ENCODE peak calls at places on chromosomes 4 and X, in seven cellular contexts. One of them, this sample, is unnamed.

GRCh38 chr4:185914583-185915199 is 102.7 kb upstream of the SORBS2 start:
- DNase-seq in left lung: no peak
- DNase-seq in mucosa of descending colon: no peak
- DNase-seq in type B pancreatic cell: no peak
- DNase-seq in neural crest cell: no peak
- DNase-seq in adrenal gland: no peak
- DNase-seq in psoas muscle: no peak
- DNase-seq in this sample: no peak

GRCh38 chrX:79268788-79269187 is 98.3 kb downstream of the ITM2A start:
- DNase-seq in left lung: no peak
- DNase-seq in mucosa of descending colon: no peak
- DNase-seq in type B pancreatic cell: no peak
- DNase-seq in neural crest cell: no peak
- DNase-seq in adrenal gland: no peak
- DNase-seq in psoas muscle: no peak
- DNase-seq in this sample: no peak

GRCh38 chrX:139077303-139078131 is 366.0 kb upstream of the FGF13 start:
- DNase-seq in left lung: no peak
- DNase-seq in mucosa of descending colon: no peak
- DNase-seq in type B pancreatic cell: no peak
- DNase-seq in neural crest cell: no peak
- DNase-seq in adrenal gland: no peak
- DNase-seq in psoas muscle: no peak
- DNase-seq in this sample: no peak

GRCh38 chrX:75067931-75068330 is 88.2 kb downstream of the ABCB7 start:
- DNase-seq in left lung: no peak
- DNase-seq in mucosa of descending colon: no peak
- DNase-seq in type B pancreatic cell: no peak
- DNase-seq in neural crest cell: no peak
- DNase-seq in adrenal gland: no peak
- DNase-seq in psoas muscle: no peak
- DNase-seq in this sample: no peak

GRCh38 chr4:101806914-101807313 is 16.4 kb downstream of the BANK1 start:
- DNase-seq in left lung: no peak
- DNase-seq in mucosa of descending colon: no peak
- DNase-seq in type B pancreatic cell: no peak
- DNase-seq in neural crest cell: no peak
- DNase-seq in adrenal gland: no peak
- DNase-seq in psoas muscle: no peak
- DNase-seq in this sample: peak

GRCh38 chrX:39337461-39337860 is 536.2 kb downstream of the MID1IP1 start:
- DNase-seq in left lung: no peak
- DNase-seq in mucosa of descending colon: no peak
- DNase-seq in type B pancreatic cell: no peak
- DNase-seq in neural crest cell: no peak
- DNase-seq in adrenal gland: no peak
- DNase-seq in psoas muscle: no peak
- DNase-seq in this sample: no peak

GRCh38 chr4:80005863-80006262 is 67.2 kb downstream of the ANTXR2 start:
- DNase-seq in left lung: no peak
- DNase-seq in mucosa of descending colon: no peak
- DNase-seq in type B pancreatic cell: no peak
- DNase-seq in neural crest cell: no peak
- DNase-seq in adrenal gland: no peak
- DNase-seq in psoas muscle: no peak
- DNase-seq in this sample: no peak

GRCh38 chr4:173556398-173557131 is 26.5 kb upstream of the HAND2 start:
- DNase-seq in left lung: no peak
- DNase-seq in mucosa of descending colon: no peak
- DNase-seq in type B pancreatic cell: no peak
- DNase-seq in neural crest cell: no peak
- DNase-seq in adrenal gland: peak
- DNase-seq in psoas muscle: no peak
- DNase-seq in this sample: no peak

GRCh38 chr4:82525287-82525898 is 36.4 kb downstream of the TMEM150C start:
- DNase-seq in left lung: no peak
- DNase-seq in mucosa of descending colon: no peak
- DNase-seq in type B pancreatic cell: no peak
- DNase-seq in neural crest cell: no peak
- DNase-seq in adrenal gland: no peak
- DNase-seq in psoas muscle: no peak
- DNase-seq in this sample: no peak

GRCh38 chr4:19473569-19473968 is 778.1 kb upstream of the SLIT2 start:
- DNase-seq in left lung: no peak
- DNase-seq in mucosa of descending colon: no peak
- DNase-seq in type B pancreatic cell: no peak
- DNase-seq in neural crest cell: no peak
- DNase-seq in adrenal gland: no peak
- DNase-seq in psoas muscle: no peak
- DNase-seq in this sample: no peak

GRCh38 chr4:13476152-13476551 is 8.0 kb downstream of the RAB28 start:
- DNase-seq in left lung: no peak
- DNase-seq in mucosa of descending colon: no peak
- DNase-seq in type B pancreatic cell: no peak
- DNase-seq in neural crest cell: no peak
- DNase-seq in adrenal gland: no peak
- DNase-seq in psoas muscle: no peak
- DNase-seq in this sample: no peak

GRCh38 chrX:2451456-2452316 is 49.1 kb downstream of the DHRSX start:
- DNase-seq in left lung: no peak
- DNase-seq in mucosa of descending colon: no peak
- DNase-seq in type B pancreatic cell: no peak
- DNase-seq in neural crest cell: no peak
- DNase-seq in adrenal gland: no peak
- DNase-seq in psoas muscle: no peak
- DNase-seq in this sample: no peak

GRCh38 chr4:173189117-173189693 is 20.6 kb downstream of the GALNT7 start:
- DNase-seq in left lung: no peak
- DNase-seq in mucosa of descending colon: no peak
- DNase-seq in type B pancreatic cell: no peak
- DNase-seq in neural crest cell: no peak
- DNase-seq in adrenal gland: no peak
- DNase-seq in psoas muscle: no peak
- DNase-seq in this sample: no peak

GRCh38 chr4:84877051-84877833 is 89.2 kb downstream of the WDFY3 start:
- DNase-seq in left lung: no peak
- DNase-seq in mucosa of descending colon: no peak
- DNase-seq in type B pancreatic cell: no peak
- DNase-seq in neural crest cell: no peak
- DNase-seq in adrenal gland: no peak
- DNase-seq in psoas muscle: no peak
- DNase-seq in this sample: no peak

GRCh38 chr4:117965608-117966007 is 68.7 kb upstream of the NDST3 start:
- DNase-seq in left lung: no peak
- DNase-seq in mucosa of descending colon: no peak
- DNase-seq in type B pancreatic cell: no peak
- DNase-seq in neural crest cell: no peak
- DNase-seq in adrenal gland: no peak
- DNase-seq in psoas muscle: no peak
- DNase-seq in this sample: no peak

GRCh38 chr4:64584981-64585557 is 175.8 kb upstream of the TECRL start:
- DNase-seq in left lung: no peak
- DNase-seq in mucosa of descending colon: no peak
- DNase-seq in type B pancreatic cell: no peak
- DNase-seq in neural crest cell: no peak
- DNase-seq in adrenal gland: no peak
- DNase-seq in psoas muscle: no peak
- DNase-seq in this sample: peak

GRCh38 chr4:118904935-118905334 is 16.3 kb downstream of the SYNPO2 start:
- DNase-seq in left lung: no peak
- DNase-seq in mucosa of descending colon: no peak
- DNase-seq in type B pancreatic cell: no peak
- DNase-seq in neural crest cell: no peak
- DNase-seq in adrenal gland: peak
- DNase-seq in psoas muscle: no peak
- DNase-seq in this sample: no peak

GRCh38 chr4:71322425-71322824 is 16.4 kb upstream of the SLC4A4 start:
- DNase-seq in left lung: no peak
- DNase-seq in mucosa of descending colon: no peak
- DNase-seq in type B pancreatic cell: no peak
- DNase-seq in neural crest cell: no peak
- DNase-seq in adrenal gland: no peak
- DNase-seq in psoas muscle: no peak
- DNase-seq in this sample: no peak

GRCh38 chr4:48985976-48986653 is at the start of gene CWH43:
- DNase-seq in left lung: peak
- DNase-seq in mucosa of descending colon: peak
- DNase-seq in type B pancreatic cell: no peak
- DNase-seq in neural crest cell: no peak
- DNase-seq in adrenal gland: no peak
- DNase-seq in psoas muscle: no peak
- DNase-seq in this sample: no peak

GRCh38 chr4:2261110-2261852 is 628 bp downstream of the MXD4 start:
- DNase-seq in left lung: peak
- DNase-seq in mucosa of descending colon: peak
- DNase-seq in type B pancreatic cell: no peak
- DNase-seq in neural crest cell: peak
- DNase-seq in adrenal gland: peak
- DNase-seq in psoas muscle: peak
- DNase-seq in this sample: peak

GRCh38 chr4:2932951-2933565 is 30.1 kb downstream of the NOP14 start:
- DNase-seq in left lung: no peak
- DNase-seq in mucosa of descending colon: no peak
- DNase-seq in type B pancreatic cell: no peak
- DNase-seq in neural crest cell: no peak
- DNase-seq in adrenal gland: peak
- DNase-seq in psoas muscle: peak
- DNase-seq in this sample: no peak

GRCh38 chr4:111650553-111651183 is 494.6 kb upstream of the FAM241A start:
- DNase-seq in left lung: no peak
- DNase-seq in mucosa of descending colon: no peak
- DNase-seq in type B pancreatic cell: no peak
- DNase-seq in neural crest cell: no peak
- DNase-seq in adrenal gland: no peak
- DNase-seq in psoas muscle: no peak
- DNase-seq in this sample: no peak

GRCh38 chr4:111650146-111650545 is 495.1 kb upstream of the FAM241A start:
- DNase-seq in left lung: no peak
- DNase-seq in mucosa of descending colon: no peak
- DNase-seq in type B pancreatic cell: no peak
- DNase-seq in neural crest cell: no peak
- DNase-seq in adrenal gland: no peak
- DNase-seq in psoas muscle: no peak
- DNase-seq in this sample: no peak

GRCh38 chr4:111648056-111648455 is 497.2 kb upstream of the FAM241A start:
- DNase-seq in left lung: no peak
- DNase-seq in mucosa of descending colon: no peak
- DNase-seq in type B pancreatic cell: no peak
- DNase-seq in neural crest cell: no peak
- DNase-seq in adrenal gland: no peak
- DNase-seq in psoas muscle: no peak
- DNase-seq in this sample: no peak

GRCh38 chr4:111652206-111652605 is 493.0 kb upstream of the FAM241A start:
- DNase-seq in left lung: no peak
- DNase-seq in mucosa of descending colon: no peak
- DNase-seq in type B pancreatic cell: no peak
- DNase-seq in neural crest cell: no peak
- DNase-seq in adrenal gland: no peak
- DNase-seq in psoas muscle: no peak
- DNase-seq in this sample: no peak

DNA sequence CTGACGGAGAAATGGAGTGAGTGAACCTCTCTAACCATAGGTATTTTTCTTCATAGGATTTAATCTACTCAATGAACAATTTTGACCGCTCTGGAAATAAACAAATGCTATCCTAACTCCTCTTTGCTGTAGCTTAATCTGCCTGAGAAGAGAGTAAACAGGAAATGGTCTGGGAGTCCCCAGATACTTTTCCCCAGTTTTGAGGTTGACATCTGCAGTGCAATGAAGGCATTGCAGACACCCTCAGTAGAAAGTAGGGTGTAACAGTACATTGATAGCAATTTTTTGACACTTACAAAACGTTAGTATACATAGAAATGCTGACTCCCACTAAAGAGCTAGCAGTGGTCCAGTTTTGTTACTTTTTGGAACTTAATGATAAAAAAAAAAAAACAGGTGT is 495.9 kb upstream of the FAM241A start:
- DNase-seq in left lung: no peak
- DNase-seq in mucosa of descending colon: no peak
- DNase-seq in type B pancreatic cell: no peak
- DNase-seq in neural crest cell: no peak
- DNase-seq in adrenal gland: no peak
- DNase-seq in psoas muscle: no peak
- DNase-seq in this sample: no peak
- TF ChIP-seq CTCF in left lung: no peak
- TF ChIP-seq CTCF in mucosa of descending colon: no peak
- TF ChIP-seq CTCF in type B pancreatic cell: no peak
- TF ChIP-seq CTCF in neural crest cell: no peak
- TF ChIP-seq CTCF in adrenal gland: no peak
- TF ChIP-seq CTCF in psoas muscle: no peak
- TF ChIP-seq CTCF in this sample: no peak

GRCh38 chr4:126956192-126956897 is 676.4 kb upstream of the INTU start:
- DNase-seq in left lung: peak
- DNase-seq in mucosa of descending colon: no peak
- DNase-seq in type B pancreatic cell: no peak
- DNase-seq in neural crest cell: no peak
- DNase-seq in adrenal gland: no peak
- DNase-seq in psoas muscle: no peak
- DNase-seq in this sample: no peak

GRCh38 chr4:126960760-126961159 is 672.0 kb upstream of the INTU start:
- DNase-seq in left lung: no peak
- DNase-seq in mucosa of descending colon: no peak
- DNase-seq in type B pancreatic cell: no peak
- DNase-seq in neural crest cell: no peak
- DNase-seq in adrenal gland: no peak
- DNase-seq in psoas muscle: no peak
- DNase-seq in this sample: no peak

GRCh38 chr4:126958482-126958881 is 674.3 kb upstream of the INTU start:
- DNase-seq in left lung: no peak
- DNase-seq in mucosa of descending colon: no peak
- DNase-seq in type B pancreatic cell: no peak
- DNase-seq in neural crest cell: no peak
- DNase-seq in adrenal gland: no peak
- DNase-seq in psoas muscle: no peak
- DNase-seq in this sample: no peak

GRCh38 chr4:126955292-126956191 is 677.2 kb upstream of the INTU start:
- DNase-seq in left lung: peak
- DNase-seq in mucosa of descending colon: no peak
- DNase-seq in type B pancreatic cell: no peak
- DNase-seq in neural crest cell: no peak
- DNase-seq in adrenal gland: no peak
- DNase-seq in psoas muscle: peak
- DNase-seq in this sample: peak

GRCh38 chr4:126957555-126958440 is 675.0 kb upstream of the INTU start:
- DNase-seq in left lung: no peak
- DNase-seq in mucosa of descending colon: no peak
- DNase-seq in type B pancreatic cell: no peak
- DNase-seq in neural crest cell: no peak
- DNase-seq in adrenal gland: no peak
- DNase-seq in psoas muscle: no peak
- DNase-seq in this sample: no peak
- TF ChIP-seq CTCF in left lung: no peak
- TF ChIP-seq CTCF in mucosa of descending colon: no peak
- TF ChIP-seq CTCF in type B pancreatic cell: no peak
- TF ChIP-seq CTCF in neural crest cell: peak
- TF ChIP-seq CTCF in adrenal gland: no peak
- TF ChIP-seq CTCF in psoas muscle: no peak
- TF ChIP-seq CTCF in this sample: no peak

GRCh38 chr4:144955104-144955503 is 142.9 kb downstream of the ANAPC10 start:
- DNase-seq in left lung: no peak
- DNase-seq in mucosa of descending colon: no peak
- DNase-seq in type B pancreatic cell: no peak
- DNase-seq in neural crest cell: no peak
- DNase-seq in adrenal gland: no peak
- DNase-seq in psoas muscle: no peak
- DNase-seq in this sample: no peak
- TF ChIP-seq CTCF in left lung: no peak
- TF ChIP-seq CTCF in mucosa of descending colon: no peak
- TF ChIP-seq CTCF in type B pancreatic cell: no peak
- TF ChIP-seq CTCF in neural crest cell: no peak
- TF ChIP-seq CTCF in adrenal gland: no peak
- TF ChIP-seq CTCF in psoas muscle: no peak
- TF ChIP-seq CTCF in this sample: no peak

GRCh38 chrX:133984857-133985163 is 584 bp downstream of the GPC3 start:
- DNase-seq in left lung: no peak
- DNase-seq in mucosa of descending colon: no peak
- DNase-seq in type B pancreatic cell: no peak
- DNase-seq in neural crest cell: no peak
- DNase-seq in adrenal gland: no peak
- DNase-seq in psoas muscle: no peak
- DNase-seq in this sample: no peak
- TF ChIP-seq CTCF in left lung: no peak
- TF ChIP-seq CTCF in mucosa of descending colon: no peak
- TF ChIP-seq CTCF in type B pancreatic cell: no peak
- TF ChIP-seq CTCF in neural crest cell: no peak
- TF ChIP-seq CTCF in adrenal gland: no peak
- TF ChIP-seq CTCF in psoas muscle: no peak
- TF ChIP-seq CTCF in this sample: no peak

This sample was measured in GM10248.